ENCODE peak calls at places on chromosomes 7 and 10, in four cellular contexts. U is PC-3, J is HepG2, P is NT2/D1. B is an unnamed sample.

GRCh38 chr10:68087338-68088029 is 12.4 kb upstream of the HERC4 start:
- DNase-seq in U (peak), J (no peak), P (no peak), B (no peak)

GRCh38 chr10:34022195-34022594 is 687.7 kb upstream of the NRP1 start:
- DNase-seq in U (no peak), J (no peak), P (no peak), B (no peak)

GRCh38 chr10:31102421-31102820 is 70.8 kb upstream of the ZNF438 start:
- DNase-seq in U (no peak), J (no peak), P (no peak), B (no peak)

GRCh38 chr7:56105508-56105907 is 768 bp downstream of the CHCHD2 start:
- DNase-seq in U (peak), J (peak), P (no peak), B (peak)

GRCh38 chr10:91034494-91035157 is 113.7 kb upstream of the ANKRD1 start:
- DNase-seq in U (peak), J (peak), P (no peak), B (peak)

GRCh38 chr7:90232440-90232839 is 12.5 kb upstream of the CFAP69 start:
- DNase-seq in U (no peak), J (no peak), P (no peak), B (no peak)

GRCh38 chr10:95400789-95401188 is 110.0 kb upstream of the PDLIM1 start:
- DNase-seq in U (no peak), J (no peak), P (no peak), B (no peak)

GRCh38 chr10:49568235-49568634 is 29.3 kb upstream of the ERCC6 start:
- DNase-seq in U (peak), J (no peak), P (no peak), B (no peak)

GRCh38 chr10:43370671-43371215 is 693 bp upstream of the FXYD4 start:
- DNase-seq in U (no peak), J (no peak), P (no peak), B (no peak)

GRCh38 chr7:100674441-100675407 is 1.2 kb downstream of the GNB2 start:
- DNase-seq in U (no peak), J (no peak), P (no peak), B (peak)

GRCh38 chr10:59536576-59537014 is 173.1 kb downstream of the SLC16A9 start:
- DNase-seq in U (no peak), J (no peak), P (no peak), B (no peak)

GRCh38 chr10:21326594-21326993 is 198.9 kb downstream of the SKIDA1 start:
- DNase-seq in U (no peak), J (no peak), P (no peak), B (no peak)

GRCh38 chr7:139245401-139245800 is 14.4 kb downstream of the UBN2 start:
- DNase-seq in U (no peak), J (no peak), P (no peak), B (no peak)

GRCh38 chr7:43584200-43584586 is 1.3 kb downstream of the STK17A start:
- DNase-seq in U (peak), J (peak), P (no peak), B (peak)

GRCh38 chr10:104328916-104329710 is 9.2 kb downstream of the ITPRIP start:
- DNase-seq in U (peak), J (peak), P (no peak), B (no peak)

GRCh38 chr7:72493850-72494661 is 81.9 kb upstream of the CALN1 start:
- DNase-seq in U (peak), J (peak), P (peak), B (peak)

DNA sequence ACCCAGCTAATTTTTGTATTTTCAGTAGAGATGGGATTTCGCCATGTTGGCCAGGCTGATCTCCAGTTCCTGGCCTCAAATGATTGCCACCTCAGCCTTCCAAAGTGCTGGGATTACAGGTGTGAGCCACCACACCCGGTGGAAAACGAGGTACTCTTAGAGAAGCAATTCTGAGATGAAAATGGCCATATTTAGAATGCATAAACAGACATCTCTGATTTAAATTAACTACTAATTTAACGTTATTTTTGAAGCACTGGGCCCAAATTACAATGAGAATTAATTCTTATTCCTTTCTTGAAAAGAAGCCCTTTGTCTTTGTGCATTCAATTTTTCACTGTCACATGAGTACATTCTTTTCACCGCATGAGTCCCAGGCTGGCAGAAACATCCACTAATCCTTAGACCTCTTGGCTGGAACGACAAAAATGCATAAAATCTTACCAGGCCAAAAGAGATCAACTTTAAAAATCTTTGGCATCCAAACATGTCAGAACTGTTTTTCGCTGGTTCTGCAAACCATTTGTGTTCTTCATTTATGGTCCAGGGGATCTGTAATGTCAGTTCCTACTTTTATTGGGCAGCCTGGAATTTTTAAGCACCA is 60.1 kb upstream of the CAPZA2 start:
- DNase-seq in U (no peak), J (no peak), P (no peak), B (no peak)
- H3K9ac ChIP-seq in U (no peak), J (no peak), P (no peak), B (no peak)

GRCh38 chr10:72127571-72127970 is 39.2 kb upstream of the SPOCK2 start:
- DNase-seq in U (no peak), J (no peak), P (no peak), B (no peak)

GRCh38 chr10:72134785-72135765 is 46.7 kb upstream of the SPOCK2 start:
- DNase-seq in U (no peak), J (no peak), P (no peak), B (no peak)

GRCh38 chr10:72137583-72137982 is 49.2 kb upstream of the SPOCK2 start:
- DNase-seq in U (no peak), J (no peak), P (no peak), B (no peak)

GRCh38 chr10:72132854-72133253 is 44.5 kb upstream of the SPOCK2 start:
- DNase-seq in U (no peak), J (no peak), P (no peak), B (no peak)

GRCh38 chr10:72133517-72133916 is 45.2 kb upstream of the SPOCK2 start:
- DNase-seq in U (peak), J (peak), P (no peak), B (no peak)
- H3K9ac ChIP-seq in U (no peak), J (no peak), P (no peak), B (no peak)

DNA sequence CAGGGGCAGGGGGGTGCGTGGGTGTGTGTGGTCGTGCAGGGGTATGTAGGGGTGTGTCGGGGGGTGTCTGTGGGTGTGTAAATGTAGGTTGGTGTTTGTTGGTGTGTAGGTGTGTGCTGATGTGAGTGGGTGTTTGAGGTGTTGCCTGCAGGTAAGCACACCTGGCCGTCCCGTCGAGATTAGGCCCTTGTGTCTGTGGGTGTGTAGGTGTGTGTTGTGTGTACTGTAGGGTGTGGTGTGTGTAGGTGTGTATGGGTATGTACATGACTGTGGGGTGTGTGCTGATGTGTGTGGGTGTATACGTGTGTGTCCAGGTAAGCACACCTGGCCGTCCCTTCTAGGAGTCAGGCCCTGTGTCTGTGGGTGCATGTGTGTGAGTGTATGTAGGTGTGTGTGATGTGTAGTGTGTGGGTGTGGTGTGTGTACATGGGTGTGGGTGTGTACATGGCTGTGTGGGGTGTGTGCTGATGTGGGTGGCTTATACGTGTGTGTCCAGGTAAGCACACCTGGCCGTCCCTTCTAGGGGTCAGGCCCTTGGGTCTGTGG is 15.8 kb downstream of the FAM20C start:
- DNase-seq in U (no peak), J (no peak), P (no peak), B (no peak)
- H3K9ac ChIP-seq in U (no peak), J (no peak), P (no peak), B (no peak)

GRCh38 chr10:73900068-73900467 is 10.9 kb upstream of the PLAU start:
- DNase-seq in U (no peak), J (no peak), P (no peak), B (no peak)
- H3K9ac ChIP-seq in U (peak), J (no peak), P (no peak), B (no peak)

GRCh38 chr7:157404845-157405481 is 68.2 kb downstream of the DNAJB6 start:
- DNase-seq in U (peak), J (no peak), P (no peak), B (no peak)

GRCh38 chr7:157407512-157408257 is 70.9 kb downstream of the DNAJB6 start:
- DNase-seq in U (no peak), J (no peak), P (no peak), B (no peak)

GRCh38 chr7:157405501-157405900 is 68.7 kb downstream of the DNAJB6 start:
- DNase-seq in U (no peak), J (no peak), P (no peak), B (no peak)

GRCh38 chr7:157406971-157407370 is 70.2 kb downstream of the DNAJB6 start:
- DNase-seq in U (no peak), J (no peak), P (no peak), B (no peak)

DNA sequence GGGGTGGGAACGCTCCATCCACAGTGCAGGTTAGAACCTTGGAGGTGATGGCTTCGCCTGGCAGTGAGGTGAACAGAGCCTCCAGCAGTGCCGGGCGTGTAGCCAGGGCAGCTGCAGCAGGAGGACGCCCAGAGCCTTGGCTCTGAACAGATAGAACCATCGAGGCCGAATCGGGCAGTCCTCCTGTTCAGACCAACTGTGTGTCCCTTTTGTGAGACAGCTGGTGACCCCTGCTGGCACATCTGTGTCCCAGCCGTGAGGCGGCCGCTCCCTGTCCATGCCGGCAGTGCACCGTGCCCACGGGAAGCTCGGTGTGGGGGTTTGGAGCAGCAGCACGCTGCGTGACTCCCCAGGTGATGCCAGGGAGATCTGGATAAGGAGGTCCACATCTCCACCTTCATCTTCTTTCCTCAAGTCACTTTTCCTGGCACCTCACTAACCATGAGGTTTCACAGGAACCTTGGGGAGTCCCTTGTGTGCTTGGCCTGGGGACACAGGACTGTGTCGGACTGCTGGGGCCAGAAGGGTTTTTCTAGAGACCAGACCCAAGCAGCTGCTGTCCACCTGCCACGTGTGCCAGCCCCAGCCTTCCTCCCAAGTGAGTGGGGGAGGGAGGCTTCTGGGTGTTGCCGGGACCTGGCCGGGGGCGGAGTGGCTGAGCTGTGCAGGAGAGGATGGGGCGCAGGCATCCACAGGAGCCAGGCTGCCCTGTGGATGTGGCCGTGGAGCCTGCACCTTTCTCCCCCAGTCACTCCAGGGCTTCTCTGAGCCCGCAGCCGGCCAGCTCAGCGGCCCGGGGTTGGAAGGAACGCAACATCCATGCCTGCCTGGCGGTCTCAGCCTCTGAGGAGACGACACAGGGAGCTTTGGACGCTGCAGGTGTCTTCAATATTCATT is 69.4 kb downstream of the DNAJB6 start:
- DNase-seq in U (no peak), J (no peak), P (no peak), B (no peak)
- H3K9ac ChIP-seq in U (peak), J (no peak), P (no peak), B (no peak)

DNA sequence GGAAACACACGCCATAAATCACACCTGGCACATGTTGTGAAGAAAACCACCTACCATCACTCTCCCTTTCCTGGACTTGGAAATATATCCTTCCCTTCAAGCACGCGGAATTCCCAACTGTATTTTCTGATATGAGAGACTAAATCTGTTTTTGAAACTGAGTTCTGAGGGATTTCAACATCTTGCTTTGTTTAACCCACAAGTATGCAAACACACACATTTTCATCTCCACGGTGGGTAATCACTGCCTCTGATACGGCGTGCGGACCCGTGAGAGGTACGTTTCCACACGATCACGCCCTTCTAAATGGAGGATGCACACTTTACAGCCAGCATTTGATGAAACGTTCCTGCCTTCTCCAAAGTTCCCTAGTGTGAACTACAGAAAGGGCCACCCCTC is 83.4 kb downstream of the ZRANB1 start:
- DNase-seq in U (no peak), J (no peak), P (no peak), B (no peak)
- H3K9ac ChIP-seq in U (no peak), J (no peak), P (no peak), B (no peak)

GRCh38 chr10:13658864-13659685 is 72.3 kb downstream of the PRPF18 start:
- DNase-seq in U (no peak), J (no peak), P (no peak), B (peak)

GRCh38 chr10:13658256-13658655 is 71.5 kb downstream of the PRPF18 start:
- DNase-seq in U (no peak), J (no peak), P (no peak), B (no peak)

GRCh38 chr10:13661261-13661660 is 74.5 kb downstream of the PRPF18 start:
- DNase-seq in U (no peak), J (no peak), P (no peak), B (no peak)

GRCh38 chr10:13660545-13660920 is 73.8 kb downstream of the PRPF18 start:
- DNase-seq in U (no peak), J (no peak), P (no peak), B (no peak)

GRCh38 chr10:13659887-13660544 is 73.3 kb downstream of the PRPF18 start:
- DNase-seq in U (peak), J (no peak), P (no peak), B (peak)
- H3K9ac ChIP-seq in U (no peak), J (no peak), P (no peak), B (no peak)

DNA sequence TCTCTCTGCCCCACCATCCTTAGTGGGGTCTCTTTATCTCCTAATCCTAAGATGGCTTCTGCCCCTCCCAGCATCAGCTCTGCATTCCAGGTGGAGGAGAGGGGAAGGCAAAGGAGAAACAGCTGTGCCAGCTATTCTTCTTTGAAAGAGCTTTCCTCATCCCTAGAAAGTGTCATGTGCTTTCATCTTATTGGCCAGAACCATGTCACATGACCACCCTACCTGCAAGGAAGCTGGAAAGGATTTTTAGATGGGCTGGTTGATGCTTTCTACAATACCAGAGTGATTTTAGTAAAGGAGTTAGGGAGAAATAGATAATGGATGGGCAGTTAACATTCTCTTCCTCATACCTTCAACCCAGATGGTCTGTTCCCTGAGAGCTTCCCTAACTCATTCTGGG is 141.1 kb downstream of the INSYN2A start:
- DNase-seq in U (no peak), J (no peak), P (no peak), B (no peak)
- H3K9ac ChIP-seq in U (no peak), J (no peak), P (no peak), B (no peak)

DNA sequence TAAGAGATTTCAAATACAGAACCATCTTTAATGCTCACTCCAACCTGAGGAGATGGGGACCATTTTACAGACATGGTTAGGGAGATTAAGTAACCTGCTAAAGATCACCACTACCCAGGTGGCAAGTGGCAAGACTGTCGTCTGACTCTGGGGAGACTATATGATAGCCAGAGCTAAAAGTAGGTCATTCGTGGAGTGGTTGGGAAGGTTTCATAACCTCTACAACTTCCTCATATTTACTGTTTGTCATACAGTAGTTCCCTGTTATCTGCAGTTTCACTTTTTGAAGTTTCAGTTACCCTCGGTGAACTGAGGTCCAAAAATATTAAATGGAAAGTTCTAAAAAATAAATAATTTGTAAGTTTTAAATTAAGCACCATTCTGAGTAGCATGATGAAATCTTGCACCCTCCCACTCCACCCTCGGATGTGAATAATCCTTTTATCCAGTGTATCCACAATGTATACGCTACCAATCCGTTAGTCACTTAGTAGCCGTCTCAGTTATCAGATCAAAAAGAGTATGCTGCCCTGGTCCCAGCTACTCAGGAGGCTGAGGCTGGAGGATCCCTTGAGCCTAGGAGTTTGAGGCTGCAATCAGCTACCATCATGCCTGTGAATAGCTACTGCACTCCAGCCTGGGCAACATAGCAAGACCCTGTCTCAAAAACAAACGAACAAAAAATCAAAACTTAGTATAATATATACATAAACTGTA is 14.9 kb upstream of the LGI1 start:
- DNase-seq in U (peak), J (no peak), P (no peak), B (no peak)
- H3K9ac ChIP-seq in U (no peak), J (no peak), P (no peak), B (no peak)

DNA sequence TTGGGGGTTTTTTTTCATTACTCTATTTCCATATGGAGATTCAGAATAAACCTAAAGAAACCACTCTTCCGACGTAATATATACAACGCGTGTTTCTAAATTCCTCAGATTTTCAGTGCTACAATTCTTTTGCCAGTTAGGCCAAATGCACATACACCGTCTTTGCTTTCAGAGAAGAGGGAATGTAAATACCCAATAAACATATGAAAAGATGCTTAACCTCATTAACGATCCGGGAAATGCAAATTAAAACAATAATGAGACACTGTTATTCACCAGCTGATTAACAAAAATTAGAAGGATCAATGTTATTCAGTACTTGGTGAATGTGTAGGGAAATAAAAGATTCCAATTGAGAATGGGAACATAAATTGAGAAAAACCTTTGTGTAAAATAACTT is 56.8 kb downstream of the FGFR2 start:
- DNase-seq in U (no peak), J (no peak), P (no peak), B (no peak)
- H3K9ac ChIP-seq in U (no peak), J (no peak), P (no peak), B (no peak)